ENCODE peak calls at places on chromosome 4, in seven cellular contexts. U, F, G, V, E, C and I are unnamed samples.
A peak's percentile ranks its signal among the peaks of the same experiment; 100 is the strongest.

GRCh38 chr4:76905521-76905920 is 7.6 kb upstream of the SOWAHB start:
- DNase-seq in U (no peak), F (no peak), G (peak; percentile 65), V (no peak), E (peak; percentile 87), C (no peak), I (no peak)

GRCh38 chr4:55868691-55869090 is 15.2 kb downstream of the EXOC1 start:
- DNase-seq in U (no peak), F (no peak), G (no peak), V (no peak), E (peak; percentile 43), C (no peak), I (no peak)

GRCh38 chr4:118772149-118773081 is 63.5 kb downstream of the SEC24D start:
- DNase-seq in U (no peak), F (no peak), G (no peak), V (no peak), E (peak; percentile 48), C (no peak), I (no peak)

GRCh38 chr4:173252024-173252935 is 81.9 kb downstream of the HMGB2 start:
- DNase-seq in U (peak; percentile 75), F (peak; percentile 36), G (peak; percentile 93), V (peak; percentile 78), E (peak; percentile 100), C (peak; percentile 59), I (no peak)

GRCh38 chr4:183396187-183396738 is 48.2 kb upstream of the CDKN2AIP start:
- DNase-seq in U (no peak), F (no peak), G (no peak), V (no peak), E (no peak), C (no peak), I (peak; percentile 4)

GRCh38 chr4:55866973-55867574 is 13.6 kb downstream of the EXOC1 start:
- DNase-seq in U (peak; percentile 28), F (no peak), G (peak; percentile 16), V (no peak), E (peak; percentile 73), C (no peak), I (no peak)

GRCh38 chr4:15410750-15411149 is 17.1 kb upstream of the C1QTNF7 start:
- DNase-seq in U (no peak), F (no peak), G (no peak), V (no peak), E (no peak), C (no peak), I (no peak)

GRCh38 chr4:99563310-99564186 is at the start of gene TRMT10A:
- DNase-seq in U (peak; percentile 91), F (peak; percentile 94), G (peak; percentile 85), V (peak; percentile 99), E (peak; percentile 99), C (peak; percentile 99), I (peak; percentile 97)

GRCh38 chr4:170716868-170717267 is 627.1 kb upstream of the AADAT start:
- DNase-seq in U (no peak), F (no peak), G (no peak), V (no peak), E (no peak), C (no peak), I (no peak)

GRCh38 chr4:84032372-84032771 is 466.7 kb downstream of the NKX6-1 start:
- DNase-seq in U (no peak), F (no peak), G (no peak), V (no peak), E (no peak), C (no peak), I (no peak)

GRCh38 chr4:17265653-17266052 is 246.2 kb downstream of the QDPR start:
- DNase-seq in U (no peak), F (no peak), G (no peak), V (no peak), E (no peak), C (no peak), I (no peak)

GRCh38 chr4:101152521-101152920 is 194.8 kb downstream of the PPP3CA start:
- DNase-seq in U (no peak), F (no peak), G (no peak), V (no peak), E (no peak), C (no peak), I (no peak)

GRCh38 chr4:48268956-48269860 is at the start of gene TEC:
- DNase-seq in U (peak; percentile 66), F (no peak), G (no peak), V (peak; percentile 73), E (peak; percentile 21), C (peak; percentile 43), I (peak; percentile 77)

GRCh38 chr4:130028552-130028951 is 932.6 kb downstream of the C4orf33 start:
- DNase-seq in U (no peak), F (no peak), G (no peak), V (no peak), E (no peak), C (no peak), I (no peak)

GRCh38 chr4:48756689-48757220 is 23.3 kb downstream of the FRYL start:
- DNase-seq in U (no peak), F (no peak), G (no peak), V (no peak), E (peak; percentile 44), C (no peak), I (no peak)

GRCh38 chr4:1200425-1201035 is 28.1 kb upstream of the SPON2 start:
- DNase-seq in U (no peak), F (no peak), G (peak; percentile 33), V (peak; percentile 96), E (peak; percentile 90), C (peak; percentile 57), I (peak; percentile 18)

GRCh38 chr4:951594-952468 is 19.6 kb downstream of the TMEM175 start:
- DNase-seq in U (no peak), F (no peak), G (no peak), V (peak; percentile 61), E (no peak), C (peak; percentile 17), I (peak; percentile 59)

GRCh38 chr4:147480891-147481576 is at the start of gene EDNRA:
- DNase-seq in U (no peak), F (no peak), G (no peak), V (no peak), E (peak; percentile 72), C (peak; percentile 60), I (peak; percentile 73)

GRCh38 chr4:76665139-76665538 is 230.1 kb downstream of the SHROOM3 start:
- DNase-seq in U (peak; percentile 92), F (no peak), G (no peak), V (no peak), E (peak; percentile 82), C (no peak), I (no peak)

GRCh38 chr4:81407726-81408125 is 64.0 kb downstream of the RASGEF1B start:
- DNase-seq in U (no peak), F (no peak), G (no peak), V (no peak), E (no peak), C (no peak), I (no peak)

GRCh38 chr4:81409836-81410235 is 61.9 kb downstream of the RASGEF1B start:
- DNase-seq in U (no peak), F (no peak), G (no peak), V (no peak), E (no peak), C (no peak), I (no peak)

GRCh38 chr4:81405900-81406401 is 65.8 kb downstream of the RASGEF1B start:
- DNase-seq in U (peak; percentile 55), F (no peak), G (peak; percentile 19), V (no peak), E (peak; percentile 59), C (peak; percentile 32), I (no peak)

GRCh38 chr4:81408341-81408740 is 63.4 kb downstream of the RASGEF1B start:
- DNase-seq in U (no peak), F (no peak), G (no peak), V (no peak), E (no peak), C (no peak), I (no peak)

GRCh38 chr4:81404294-81404693 is 67.4 kb downstream of the RASGEF1B start:
- DNase-seq in U (no peak), F (no peak), G (no peak), V (no peak), E (no peak), C (no peak), I (no peak)
- TF ChIP-seq CTCF in U (peak; percentile 59), F (no peak), G (no peak), V (no peak), E (peak; percentile 28), C (no peak), I (no peak)

DNA sequence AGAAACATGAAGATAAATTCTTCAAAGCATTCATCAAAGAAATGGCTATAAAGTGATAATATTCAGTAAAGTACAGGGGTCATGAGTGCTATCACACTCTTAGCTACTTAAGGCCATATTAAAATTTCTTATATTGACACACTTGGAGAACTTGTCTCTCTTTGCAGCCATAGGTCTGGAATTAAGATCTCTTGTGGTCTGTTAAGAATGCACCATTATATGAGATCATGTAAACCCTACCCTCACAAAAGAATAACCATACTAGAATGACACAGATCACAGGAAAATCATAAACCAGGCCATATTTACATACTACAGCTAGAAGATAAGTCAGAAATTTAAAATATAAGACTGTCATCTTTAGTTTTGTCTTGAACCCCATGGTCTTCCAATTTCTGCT is 434.3 kb downstream of the PDGFC start:
- DNase-seq in U (no peak), F (no peak), G (no peak), V (no peak), E (peak; percentile 50), C (no peak), I (no peak)
- TF ChIP-seq CTCF in U (no peak), F (no peak), G (no peak), V (no peak), E (no peak), C (no peak), I (no peak)

DNA sequence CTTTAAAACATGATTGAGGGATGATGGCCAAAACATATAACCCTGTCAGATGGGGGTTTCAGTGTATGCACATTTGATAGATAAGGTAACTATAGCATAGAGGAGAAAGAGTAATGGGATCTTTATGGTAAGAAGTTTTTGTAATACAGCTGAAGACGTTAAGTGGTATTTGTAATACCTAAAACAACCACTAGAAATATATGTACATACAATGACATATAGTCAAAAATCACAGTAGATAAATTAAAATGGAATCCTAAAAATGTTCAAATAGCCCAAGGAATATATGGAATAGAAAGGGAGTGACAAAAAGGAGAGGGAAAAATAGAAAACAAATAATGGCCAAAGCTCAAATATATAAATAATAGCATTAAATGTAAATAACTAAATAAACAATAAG is 371.3 kb upstream of the FSTL5 start:
- DNase-seq in U (no peak), F (no peak), G (no peak), V (no peak), E (no peak), C (no peak), I (no peak)
- TF ChIP-seq CTCF in U (no peak), F (no peak), G (no peak), V (no peak), E (no peak), C (no peak), I (no peak)

GRCh38 chr4:185638093-185638492 is 102.8 kb upstream of the PDLIM3 start:
- DNase-seq in U (no peak), F (no peak), G (no peak), V (no peak), E (no peak), C (no peak), I (no peak)
- TF ChIP-seq CTCF in U (no peak), F (no peak), G (no peak), V (no peak), E (no peak), C (no peak), I (no peak)